ENCODE peak calls at places on chromosomes 11 and 22, in seven cellular contexts. H, A, G, X, Q, P and M are unnamed samples.

GRCh38 chr11:28529540-28530410 is 421.6 kb downstream of the METTL15 start:
- DNase-seq in A (peak; percentile 49), X (no peak), Q (no peak), P (peak; percentile 91), H (peak; percentile 42), G (no peak), M (no peak)

GRCh38 chr11:15551897-15552851 is 437.5 kb downstream of the INSC start:
- DNase-seq in A (no peak), G (no peak), X (no peak), P (no peak), H (no peak), Q (no peak), M (no peak)

GRCh38 chr22:31451709-31452571 is 37.7 kb downstream of the EIF4ENIF1 start:
- DNase-seq in H (peak; percentile 44), P (peak; percentile 86), X (no peak), G (peak; percentile 32), A (no peak), Q (no peak), M (no peak)

GRCh38 chr11:73680687-73681086 is 34.3 kb downstream of the PLEKHB1 start:
- DNase-seq in G (no peak), H (no peak), A (no peak), X (no peak), P (peak; percentile 48), Q (no peak), M (no peak)

GRCh38 chr11:116217006-116217405 is 555.8 kb downstream of the BUD13 start:
- DNase-seq in Q (peak; percentile 78), H (peak; percentile 8), X (peak; percentile 12), G (no peak), P (peak; percentile 67), A (no peak), M (peak; percentile 58)

GRCh38 chr11:19676508-19677379 is 35.9 kb upstream of the NAV2 start:
- DNase-seq in H (no peak), Q (peak; percentile 37), X (no peak), G (no peak), A (no peak), P (no peak), M (no peak)

GRCh38 chr11:70650075-70650909 is 252.0 kb downstream of the CTTN start:
- DNase-seq in Q (peak; percentile 70), P (peak; percentile 74), G (peak; percentile 90), X (no peak), H (peak; percentile 57), A (no peak), M (no peak)

GRCh38 chr11:63564056-63564784 is 1.0 kb upstream of the PLAAT2 start:
- DNase-seq in A (peak; percentile 41), H (no peak), G (no peak), X (no peak), P (no peak), Q (peak; percentile 65), M (peak; percentile 42)

GRCh38 chr22:43002198-43002577 is 12.8 kb downstream of the PACSIN2 start:
- DNase-seq in G (no peak), X (no peak), Q (no peak), P (peak; percentile 68), H (peak; percentile 81), A (no peak), M (no peak)

GRCh38 chr22:42720263-42721044 is at the start of gene A4GALT:
- DNase-seq in P (no peak), G (no peak), A (no peak), X (no peak), H (no peak), Q (no peak), M (no peak)

GRCh38 chr11:64003807-64004589 is 17.8 kb downstream of the OTUB1 start:
- DNase-seq in X (no peak), Q (no peak), A (no peak), H (no peak), P (peak; percentile 23), G (no peak), M (no peak)

GRCh38 chr11:10604340-10604748 is 35.9 kb upstream of the LYVE1 start:
- DNase-seq in G (no peak), X (no peak), Q (no peak), H (peak; percentile 72), P (peak; percentile 76), A (no peak), M (no peak)

GRCh38 chr11:74784234-74784633 is 35.6 kb downstream of the RNF169 start:
- DNase-seq in H (no peak), A (no peak), X (no peak), Q (no peak), P (no peak), G (no peak), M (no peak)

GRCh38 chr11:47408598-47409439 is 429 bp downstream of the SLC39A13 start:
- DNase-seq in X (no peak), P (peak; percentile 83), H (peak; percentile 82), G (peak; percentile 67), Q (no peak), A (no peak), M (no peak)

GRCh38 chr11:121367434-121367833 is 74.9 kb downstream of the SC5D start:
- DNase-seq in H (peak; percentile 4), Q (no peak), A (no peak), P (peak; percentile 65), G (no peak), X (no peak), M (no peak)

GRCh38 chr11:117618956-117619355 is 178.1 kb downstream of the DSCAML1 start:
- DNase-seq in X (no peak), A (no peak), Q (no peak), H (no peak), G (no peak), P (no peak), M (no peak)

GRCh38 chr11:67400251-67400941 is 1.3 kb downstream of the PPP1CA start:
- DNase-seq in A (no peak), Q (no peak), H (no peak), P (no peak), X (no peak), G (no peak), M (no peak)

GRCh38 chr11:131600591-131600990 is 230.2 kb downstream of the NTM start:
- DNase-seq in X (no peak), H (no peak), Q (no peak), P (no peak), G (no peak), A (peak; percentile 64), M (no peak)

GRCh38 chr22:48959496-48959895 is 868.2 kb downstream of the BRD1 start:
- DNase-seq in Q (peak; percentile 7), P (no peak), A (no peak), H (no peak), G (no peak), X (no peak), M (no peak)

GRCh38 chr22:41217553-41218157 is 12.5 kb downstream of the L3MBTL2 start:
- DNase-seq in X (no peak), G (no peak), P (peak; percentile 93), H (no peak), A (peak; percentile 62), Q (peak; percentile 76), M (no peak)

GRCh38 chr11:6566704-6567370 is 36.6 kb downstream of the RRP8 start:
- DNase-seq in Q (no peak), A (no peak), H (no peak), G (no peak), P (no peak), X (no peak), M (no peak)

GRCh38 chr11:6995703-6996102 is 24.4 kb downstream of the ZNF214 start:
- DNase-seq in X (no peak), Q (no peak), H (no peak), G (no peak), P (peak; percentile 21), A (no peak), M (no peak)

GRCh38 chr22:28939394-28939793 is 56.0 kb downstream of the ZNRF3 start:
- DNase-seq in P (no peak), G (no peak), Q (no peak), H (no peak), X (no peak), A (no peak), M (no peak)

GRCh38 chr11:114796954-114797721 is 118.8 kb downstream of the NXPE2 start:
- DNase-seq in X (no peak), G (no peak), A (no peak), P (no peak), Q (no peak), H (no peak), M (no peak)

GRCh38 chr22:37672920-37673453 is 2.4 kb upstream of the LGALS1 start:
- DNase-seq in X (no peak), A (no peak), P (no peak), H (no peak), G (no peak), Q (no peak), M (no peak)

GRCh38 chr11:47992959-47993820 is 12.8 kb downstream of the PTPRJ start:
- DNase-seq in A (no peak), G (peak; percentile 81), H (no peak), Q (no peak), P (peak; percentile 83), X (no peak), M (no peak)

GRCh38 chr22:37045958-37046357 is 5.6 kb upstream of the KCTD17 start:
- DNase-seq in H (no peak), A (no peak), G (peak; percentile 42), Q (no peak), X (no peak), P (peak; percentile 79), M (no peak)

GRCh38 chr11:72113170-72113808 is 794 bp upstream of the ANAPC15 start:
- DNase-seq in P (no peak), G (no peak), A (no peak), Q (no peak), H (peak; percentile 41), X (no peak), M (no peak)

GRCh38 chr11:45048870-45049825 is 97.3 kb upstream of the PRDM11 start:
- DNase-seq in Q (no peak), G (no peak), H (no peak), A (no peak), X (no peak), P (no peak), M (no peak)

GRCh38 chr11:68855205-68855978 is 13.7 kb upstream of the CPT1A start:
- DNase-seq in P (peak; percentile 48), X (no peak), H (no peak), G (no peak), A (no peak), Q (peak; percentile 27), M (no peak)